ENCODE peak calls at places on chromosome 16, in six cellular contexts. H is dermis blood vessel endothelial cell, R is iris pigment epithelial cell, A is upper lobe of right lung, G is glutamatergic neuron, J is brain microvascular endothelial cell. O is an unnamed sample.

GRCh38 chr16:69327585-69328310 is 2.6 kb downstream of the PDF start:
- DNase-seq in A (no peak), G (no peak), H (no peak), R (no peak), J (no peak), O (no peak)

GRCh38 chr16:55468352-55468990 is 10.5 kb upstream of the MMP2 start:
- DNase-seq in A (no peak), G (no peak), R (no peak), H (no peak), J (no peak), O (no peak)

GRCh38 chr16:10609410-10609774 is 29.0 kb upstream of the EMP2 start:
- DNase-seq in H (no peak), J (peak), A (no peak), G (no peak), R (peak), O (no peak)

GRCh38 chr16:50550035-50550434 is 1.8 kb downstream of the NKD1 start:
- DNase-seq in R (no peak), J (no peak), G (no peak), H (no peak), A (no peak), O (no peak)

GRCh38 chr16:22353188-22353919 is 21.1 kb downstream of the CDR2 start:
- DNase-seq in A (no peak), G (no peak), H (peak), J (peak), R (peak), O (no peak)

GRCh38 chr16:89764711-89765201 is 43.4 kb downstream of the ZNF276 start:
- DNase-seq in A (peak), R (peak), H (no peak), G (no peak), J (no peak), O (peak)

GRCh38 chr16:19481291-19481690 is 40.6 kb downstream of the GDE1 start:
- DNase-seq in R (peak), A (no peak), G (no peak), H (no peak), J (no peak), O (no peak)

GRCh38 chr16:56382459-56382858 is 42.9 kb downstream of the AMFR start:
- DNase-seq in J (no peak), R (no peak), G (no peak), A (no peak), H (no peak), O (no peak)

GRCh38 chr16:85356157-85356556 is 243.9 kb upstream of the CIBAR2 start:
- DNase-seq in J (no peak), H (no peak), A (peak), G (no peak), R (no peak), O (no peak)

GRCh38 chr16:23171234-23171948 is 11.2 kb upstream of the SCNN1G start:
- DNase-seq in J (no peak), H (no peak), G (no peak), A (no peak), R (no peak), O (no peak)

GRCh38 chr16:21611546-21612384 is 12.4 kb downstream of the METTL9 start:
- DNase-seq in J (no peak), G (no peak), R (peak), H (peak), A (no peak), O (no peak)

GRCh38 chr16:56382901-56383355 is 42.4 kb downstream of the AMFR start:
- DNase-seq in A (no peak), J (no peak), R (peak), G (no peak), H (no peak), O (no peak)

GRCh38 chr16:10408824-10409381 is 23.0 kb downstream of the ATF7IP2 start:
- DNase-seq in G (no peak), H (peak), R (peak), J (no peak), A (no peak), O (no peak)

GRCh38 chr16:72877374-72878028 is 170.4 kb downstream of the ZFHX3 start:
- DNase-seq in H (peak), A (no peak), J (peak), G (no peak), R (peak), O (no peak)

GRCh38 chr16:88347656-88348376 is 34.9 kb upstream of the ZNF469 start:
- DNase-seq in J (no peak), R (no peak), G (peak), A (no peak), H (peak), O (peak)

GRCh38 chr16:85157813-85158701 is 45.8 kb upstream of the CIBAR2 start:
- DNase-seq in H (no peak), A (no peak), G (peak), J (no peak), R (no peak), O (peak)

GRCh38 chr16:52861614-52862022 is 191.1 kb downstream of the CHD9NB start:
- DNase-seq in H (peak), G (no peak), A (no peak), J (peak), R (no peak), O (peak)

GRCh38 chr16:84061236-84061830 is 18.7 kb upstream of the SLC38A8 start:
- DNase-seq in R (no peak), H (no peak), J (no peak), A (peak), G (no peak), O (no peak)

GRCh38 chr16:25108054-25108453 is 3.5 kb upstream of the LCMT1 start:
- DNase-seq in R (no peak), A (no peak), H (no peak), J (no peak), G (no peak), O (peak)

GRCh38 chr16:85082553-85083050 is 29.7 kb downstream of the CIBAR2 start:
- DNase-seq in R (no peak), G (peak), J (no peak), H (no peak), A (peak), O (peak)

GRCh38 chr16:57870753-57871454 is 68.6 kb upstream of the KIFC3 start:
- DNase-seq in J (no peak), R (no peak), A (no peak), H (no peak), G (no peak), O (no peak)

GRCh38 chr16:16006650-16007049 is 57.2 kb downstream of the ABCC1 start:
- DNase-seq in A (no peak), R (no peak), G (no peak), H (no peak), J (no peak), O (no peak)

GRCh38 chr16:17362191-17362590 is 108.6 kb downstream of the XYLT1 start:
- DNase-seq in R (no peak), G (no peak), A (no peak), H (no peak), J (no peak), O (no peak)

GRCh38 chr16:5046914-5047313 is 13.2 kb upstream of the NAGPA start:
- DNase-seq in G (no peak), A (peak), H (no peak), J (no peak), R (no peak), O (peak)

GRCh38 chr16:80924372-80924978 is 82.2 kb downstream of the CMC2 start:
- DNase-seq in A (no peak), G (peak), H (peak), J (peak), R (peak), O (peak)

GRCh38 chr16:15952265-15952711 is 2.9 kb downstream of the ABCC1 start:
- DNase-seq in A (peak), G (no peak), H (peak), R (no peak), J (no peak), O (no peak)

GRCh38 chr16:4915226-4915761 is 21.7 kb downstream of the PPL start:
- DNase-seq in H (no peak), R (peak), G (no peak), J (peak), A (no peak), O (no peak)

GRCh38 chr16:58236231-58236690 is 38.4 kb upstream of the CSNK2A2 start:
- DNase-seq in A (peak), G (peak), H (peak), R (peak), J (peak), O (peak)

GRCh38 chr16:84947022-84947421 is 64.3 kb downstream of the ZDHHC7 start:
- DNase-seq in R (no peak), H (peak), A (no peak), G (no peak), J (no peak), O (no peak)

GRCh38 chr16:87017388-87018012 is 299.7 kb downstream of the C16orf95 start:
- DNase-seq in R (peak), A (no peak), G (no peak), J (peak), H (peak), O (peak)

GRCh38 chr16:85279402-85279801 is 167.1 kb upstream of the CIBAR2 start:
- DNase-seq in G (no peak), R (no peak), J (no peak), A (no peak), H (no peak), O (no peak)

GRCh38 chr16:79698341-79698753 is 97.8 kb upstream of the MAF start:
- DNase-seq in H (no peak), A (no peak), G (no peak), J (peak), R (no peak), O (no peak)

GRCh38 chr16:65660390-65660789 is 538.5 kb upstream of the CDH11 start:
- DNase-seq in G (no peak), H (no peak), J (no peak), R (peak), A (no peak), O (no peak)

O was measured in H7.